ENCODE peak calls at places on chromosomes 4 and X, in seven cellular contexts. W, T, U, C, H, S and R are unnamed samples.

GRCh38 chr4:183599690-183600089 is 59.3 kb downstream of the RWDD4 start:
- ATAC-seq in W (no peak), T (no peak), U (no peak), C (no peak), H (no peak), S (no peak), R (peak)

GRCh38 chr4:83219344-83219990 is 65.1 kb downstream of the COQ2 start:
- ATAC-seq in W (peak), T (peak), U (no peak), C (peak), H (peak), S (peak), R (peak)

GRCh38 chr4:154329268-154329858 is 162.2 kb downstream of the DCHS2 start:
- ATAC-seq in W (no peak), T (peak), U (peak), C (no peak), H (no peak), S (no peak), R (no peak)

GRCh38 chr4:102586002-102586643 is 85.0 kb downstream of the NFKB1 start:
- ATAC-seq in W (peak), T (no peak), U (no peak), C (peak), H (peak), S (peak), R (peak)

GRCh38 chr4:135283934-135284333 is 1082.3 kb upstream of the PABPC4L start:
- ATAC-seq in W (no peak), T (no peak), U (no peak), C (no peak), H (no peak), S (no peak), R (no peak)

GRCh38 chr4:21367567-21367966 is 581.0 kb downstream of the KCNIP4 start:
- ATAC-seq in W (no peak), T (no peak), U (no peak), C (no peak), H (no peak), S (no peak), R (no peak)

GRCh38 chrX:70445197-70445656 is 592 bp downstream of the DLG3 start:
- ATAC-seq in W (no peak), T (no peak), U (no peak), C (peak), H (peak), S (peak), R (peak)

GRCh38 chrX:50448565-50448964 is 22.1 kb downstream of the DGKK start:
- ATAC-seq in W (no peak), T (peak), U (no peak), C (peak), H (no peak), S (no peak), R (no peak)

GRCh38 chr4:78720151-78720726 is 55.9 kb upstream of the BMP2K start:
- ATAC-seq in W (no peak), T (no peak), U (no peak), C (no peak), H (no peak), S (no peak), R (no peak)

GRCh38 chrX:47514553-47515235 is 31.7 kb upstream of the ZNF41 start:
- ATAC-seq in W (no peak), T (no peak), U (no peak), C (no peak), H (no peak), S (no peak), R (no peak)

GRCh38 chrX:40244980-40245379 is 147.2 kb upstream of the BCOR start:
- ATAC-seq in W (peak), T (peak), U (no peak), C (peak), H (peak), S (peak), R (no peak)

GRCh38 chrX:69031971-69032391 is 133.3 kb downstream of the PJA1 start:
- ATAC-seq in W (no peak), T (no peak), U (no peak), C (no peak), H (no peak), S (no peak), R (no peak)

GRCh38 chr4:31411606-31412005 is 691.4 kb downstream of the PCDH7 start:
- ATAC-seq in W (no peak), T (no peak), U (no peak), C (no peak), H (no peak), S (no peak), R (no peak)

GRCh38 chrX:155956099-155956498 is 41.4 kb upstream of the IL9R start:
- ATAC-seq in W (no peak), T (no peak), U (no peak), C (no peak), H (no peak), S (no peak), R (no peak)

GRCh38 chrX:119638725-119639471 is 32.7 kb upstream of the NKRF start:
- ATAC-seq in W (no peak), T (no peak), U (no peak), C (no peak), H (no peak), S (peak), R (peak)

GRCh38 chr4:147765121-147765521 is 33.2 kb downstream of the ARHGAP10 start:
- ATAC-seq in W (no peak), T (no peak), U (no peak), C (no peak), H (no peak), S (no peak), R (no peak)

GRCh38 chr4:148834804-148835598 is 392.8 kb upstream of the NR3C2 start:
- ATAC-seq in W (no peak), T (peak), U (no peak), C (no peak), H (no peak), S (no peak), R (peak)

GRCh38 chr4:24060932-24061331 is 171.1 kb upstream of the PPARGC1A start:
- ATAC-seq in W (no peak), T (no peak), U (no peak), C (no peak), H (no peak), S (no peak), R (no peak)

GRCh38 chr4:20265726-20266125 is 14.0 kb downstream of the SLIT2 start:
- ATAC-seq in W (no peak), T (no peak), U (peak), C (no peak), H (no peak), S (no peak), R (no peak)

GRCh38 chr4:38128478-38129451 is 168.6 kb downstream of the PTTG2 start:
- ATAC-seq in W (peak), T (peak), U (no peak), C (peak), H (peak), S (peak), R (peak)

GRCh38 chr4:80077639-80078038 is 4.6 kb upstream of the ANTXR2 start:
- ATAC-seq in W (peak), T (no peak), U (no peak), C (peak), H (no peak), S (peak), R (no peak)

GRCh38 chr4:27807207-27807606 is 946.6 kb downstream of the STIM2 start:
- ATAC-seq in W (no peak), T (no peak), U (no peak), C (no peak), H (no peak), S (no peak), R (no peak)

GRCh38 chrX:133523094-133523493 is 107.8 kb upstream of the GPC4 start:
- ATAC-seq in W (no peak), T (peak), U (peak), C (no peak), H (no peak), S (no peak), R (no peak)

GRCh38 chr4:150280081-150280950 is 202.1 kb downstream of the DCLK2 start:
- ATAC-seq in W (no peak), T (peak), U (peak), C (no peak), H (no peak), S (no peak), R (no peak)

GRCh38 chr4:22984390-22984789 is 291.7 kb downstream of the GBA3 start:
- ATAC-seq in W (no peak), T (no peak), U (no peak), C (no peak), H (no peak), S (no peak), R (no peak)

GRCh38 chr4:122117743-122118142 is 34.4 kb upstream of the BLTP1 start:
- ATAC-seq in W (peak), T (no peak), U (no peak), C (peak), H (peak), S (peak), R (peak)

GRCh38 chrX:1072637-1073377 is 139.6 kb downstream of the CRLF2 start:
- ATAC-seq in W (no peak), T (no peak), U (no peak), C (peak), H (no peak), S (no peak), R (no peak)

GRCh38 chr4:186761281-186761897 is 37.7 kb upstream of the FAT1 start:
- ATAC-seq in W (no peak), T (no peak), U (no peak), C (no peak), H (no peak), S (no peak), R (no peak)

GRCh38 chr4:6331018-6331417 is 61.4 kb downstream of the WFS1 start:
- ATAC-seq in W (no peak), T (no peak), U (no peak), C (peak), H (no peak), S (no peak), R (no peak)

GRCh38 chr4:74667944-74668343 is 126.4 kb downstream of the BTC start:
- ATAC-seq in W (no peak), T (no peak), U (no peak), C (no peak), H (no peak), S (no peak), R (no peak)

GRCh38 chr4:186298034-186298647 is 32.2 kb downstream of the F11 start:
- ATAC-seq in W (no peak), T (no peak), U (no peak), C (peak), H (no peak), S (no peak), R (peak)

GRCh38 chrX:115957862-115958490 is 212.6 kb upstream of the AGTR2 start:
- ATAC-seq in W (no peak), T (peak), U (no peak), C (no peak), H (no peak), S (no peak), R (no peak)

GRCh38 chr4:153792007-153792892 is 3.4 kb upstream of the SFRP2 start:
- ATAC-seq in W (peak), T (peak), U (peak), C (peak), H (no peak), S (no peak), R (peak)

GRCh38 chr4:70940134-70940533 is 38.0 kb downstream of the MOB1B start:
- ATAC-seq in W (no peak), T (no peak), U (no peak), C (no peak), H (no peak), S (no peak), R (no peak)

GRCh38 chrX:87516716-87517115 is 886 bp upstream of the KLHL4 start:
- ATAC-seq in W (no peak), T (no peak), U (no peak), C (no peak), H (no peak), S (no peak), R (no peak)

GRCh38 chr4:110005461-110006056 is 92.9 kb downstream of the EGF start:
- ATAC-seq in W (no peak), T (peak), U (no peak), C (peak), H (peak), S (peak), R (no peak)